ENCODE peak calls at places on chromosomes 4 and X, in four cellular contexts. R, Y, L and Z are unnamed samples.

GRCh38 chr4:184143770-184144564 is 73.7 kb downstream of the ENPP6 start:
- DNase-seq in R (no peak), Y (no peak), L (no peak), Z (no peak)

GRCh38 chrX:13808293-13808692 is 8.6 kb downstream of the GPM6B start:
- DNase-seq in R (no peak), Y (no peak), L (no peak), Z (no peak)

GRCh38 chr4:7842384-7843279 is 97.0 kb downstream of the AFAP1 start:
- DNase-seq in R (no peak), Y (peak; percentile 49), L (no peak), Z (no peak)

GRCh38 chr4:143391261-143391660 is 54.6 kb downstream of the GAB1 start:
- DNase-seq in R (no peak), Y (no peak), L (no peak), Z (no peak)

GRCh38 chr4:145935253-145936141 is 3.1 kb downstream of the ZNF827 start:
- DNase-seq in R (peak; percentile 61), Y (no peak), L (no peak), Z (peak; percentile 73)

GRCh38 chr4:76723916-76724315 is 174.0 kb downstream of the SOWAHB start:
- DNase-seq in R (no peak), Y (no peak), L (no peak), Z (no peak)

GRCh38 chr4:123110685-123111084 is 188.3 kb upstream of the NUDT6 start:
- DNase-seq in R (no peak), Y (no peak), L (no peak), Z (no peak)

GRCh38 chr4:76705497-76705896 is 192.4 kb downstream of the SOWAHB start:
- DNase-seq in R (no peak), Y (no peak), L (no peak), Z (no peak)

GRCh38 chr4:95165926-95166524 is 382.7 kb downstream of the UNC5C start:
- DNase-seq in R (peak; percentile 54), Y (no peak), L (no peak), Z (peak; percentile 47)

GRCh38 chr4:177511611-177512010 is 69.4 kb upstream of the AGA start:
- DNase-seq in R (no peak), Y (no peak), L (no peak), Z (no peak)

GRCh38 chr4:2797545-2798305 is 4.8 kb downstream of the SH3BP2 start:
- DNase-seq in R (no peak), Y (no peak), L (no peak), Z (no peak)

GRCh38 chrX:41758391-41758790 is 34.4 kb downstream of the GPR82 start:
- DNase-seq in R (no peak), Y (no peak), L (no peak), Z (no peak)

GRCh38 chr4:76434901-76435688 is at the start of gene SHROOM3:
- DNase-seq in R (no peak), Y (no peak), L (no peak), Z (no peak)

GRCh38 chr4:171721937-171722336 is 91.3 kb upstream of the GALNTL6 start:
- DNase-seq in R (no peak), Y (no peak), L (no peak), Z (no peak)

GRCh38 chr4:122450847-122451246 is 5.7 kb downstream of the IL2 start:
- DNase-seq in R (no peak), Y (no peak), L (no peak), Z (peak; percentile 3)

GRCh38 chr4:48129307-48130014 is 4.6 kb downstream of the TXK start:
- DNase-seq in R (no peak), Y (no peak), L (no peak), Z (no peak)

GRCh38 chrX:40105016-40105790 is 7.4 kb upstream of the BCOR start:
- DNase-seq in R (peak; percentile 66), Y (no peak), L (no peak), Z (no peak)

GRCh38 chr4:120830204-120830603 is 92.3 kb downstream of the PRDM5 start:
- DNase-seq in R (no peak), Y (no peak), L (no peak), Z (no peak)

GRCh38 chrX:53233536-53233935 is 8.5 kb upstream of the KDM5C start:
- DNase-seq in R (no peak), Y (no peak), L (no peak), Z (no peak)

GRCh38 chr4:80540349-80540748 is 204.8 kb downstream of the CFAP299 start:
- DNase-seq in R (no peak), Y (no peak), L (no peak), Z (no peak)

GRCh38 chr4:105551968-105552746 is at the start of gene ARHGEF38:
- DNase-seq in R (no peak), Y (no peak), L (no peak), Z (no peak)

GRCh38 chr4:108006361-108006760 is 16.7 kb downstream of the HADH start:
- DNase-seq in R (no peak), Y (no peak), L (no peak), Z (no peak)

GRCh38 chr4:879730-880079 is 52.4 kb downstream of the GAK start:
- DNase-seq in R (no peak), Y (no peak), L (no peak), Z (no peak)

GRCh38 chr4:43776371-43776770 is 672.2 kb downstream of the KCTD8 start:
- DNase-seq in R (peak; percentile 5), Y (no peak), L (no peak), Z (no peak)

GRCh38 chr4:36172650-36173049 is 71.7 kb downstream of the ARAP2 start:
- DNase-seq in R (no peak), Y (no peak), L (no peak), Z (no peak)

GRCh38 chr4:64780664-64781063 is 371.4 kb upstream of the TECRL start:
- DNase-seq in R (no peak), Y (no peak), L (no peak), Z (no peak)

GRCh38 chr4:164304240-164304639 is 449.7 kb upstream of the SMIM31 start:
- DNase-seq in R (peak; percentile 12), Y (no peak), L (no peak), Z (no peak)

GRCh38 chr4:101599620-101600019 is 190.9 kb upstream of the BANK1 start:
- DNase-seq in R (no peak), Y (no peak), L (no peak), Z (no peak)

GRCh38 chrX:43707812-43708548 is 51.9 kb downstream of the MAOA start:
- DNase-seq in R (no peak), Y (no peak), L (no peak), Z (no peak)

GRCh38 chr4:162131256-162131655 is 32.5 kb downstream of the FSTL5 start:
- DNase-seq in R (no peak), Y (no peak), L (no peak), Z (no peak)
- TF ChIP-seq CTCF in R (no peak), Y (no peak), L (no peak), Z (peak; percentile 28)

GRCh38 chrX:11531226-11531625 is 134.5 kb downstream of the ARHGAP6 start:
- DNase-seq in R (no peak), Y (no peak), L (no peak), Z (no peak)
- TF ChIP-seq CTCF in R (no peak), Y (peak; percentile 43), L (no peak), Z (no peak)

GRCh38 chr4:26583865-26584652 is at the start of gene TBC1D19:
- DNase-seq in R (peak; percentile 88), Y (peak; percentile 53), L (peak; percentile 59), Z (peak; percentile 84)
- TF ChIP-seq CTCF in R (no peak), Y (no peak), L (no peak), Z (no peak)

GRCh38 chr4:61299316-61299715 is 99.2 kb downstream of the ADGRL3 start:
- DNase-seq in R (no peak), Y (no peak), L (no peak), Z (no peak)
- TF ChIP-seq CTCF in R (no peak), Y (no peak), L (no peak), Z (no peak)

GRCh38 chr4:130738233-130738632 is 1642.3 kb downstream of the C4orf33 start:
- DNase-seq in R (no peak), Y (no peak), L (no peak), Z (no peak)
- TF ChIP-seq CTCF in R (no peak), Y (no peak), L (no peak), Z (no peak)